ENCODE peak calls at places on chromosomes 1 and 21, in ten cellular contexts. N is breast epithelium, U is prostate gland, S is uterus, O is GM12865, I is IMR-90, Z is esophagus squamous epithelium, F is AG09309, L is fibroblast of lung, C is lower leg skin. M is an unnamed sample.

GRCh38 chr21:33761104-33762036 is 119.1 kb downstream of the ITSN1 start:
- DNase-seq in N (no peak), U (no peak), S (peak), O (peak), I (peak), Z (no peak), F (peak), L (peak), C (no peak), M (peak)

GRCh38 chr1:210294991-210295773 is 33.5 kb upstream of the HHAT start:
- DNase-seq in N (no peak), U (peak), S (peak), O (no peak), I (no peak), Z (no peak), F (no peak), L (no peak), C (peak), M (peak)

GRCh38 chr1:33060579-33061083 is 20.3 kb upstream of the AZIN2 start:
- DNase-seq in N (no peak), U (no peak), S (no peak), O (no peak), I (peak), Z (no peak), F (peak), L (peak), C (no peak), M (peak)

GRCh38 chr1:59013276-59013927 is 229.6 kb upstream of the JUN start:
- DNase-seq in N (no peak), U (peak), S (peak), O (peak), I (peak), Z (no peak), F (no peak), L (peak), C (peak), M (peak)

GRCh38 chr1:245896258-245896657 is 610.8 kb downstream of the SMYD3 start:
- DNase-seq in N (no peak), U (no peak), S (no peak), O (no peak), I (no peak), Z (no peak), F (no peak), L (no peak), C (no peak), M (no peak)

GRCh38 chr1:93437976-93438605 is 9.8 kb upstream of the FNBP1L start:
- DNase-seq in N (no peak), U (no peak), S (no peak), O (peak), I (peak), Z (no peak), F (peak), L (peak), C (no peak), M (peak)

GRCh38 chr1:5164155-5164554 is 509.7 kb downstream of the AJAP1 start:
- DNase-seq in N (no peak), U (no peak), S (no peak), O (no peak), I (no peak), Z (no peak), F (no peak), L (no peak), C (no peak), M (no peak)

GRCh38 chr1:117201808-117202207 is 8.9 kb downstream of the VTCN1 start:
- DNase-seq in N (no peak), U (no peak), S (no peak), O (no peak), I (no peak), Z (no peak), F (no peak), L (no peak), C (no peak), M (no peak)

GRCh38 chr1:241485554-241485992 is 34.0 kb downstream of the FH start:
- DNase-seq in N (no peak), U (no peak), S (no peak), O (peak), I (peak), Z (no peak), F (no peak), L (peak), C (no peak), M (peak)

GRCh38 chr1:113980120-113980519 is 846 bp downstream of the OLFML3 start:
- DNase-seq in N (no peak), U (no peak), S (peak), O (no peak), I (peak), Z (no peak), F (no peak), L (peak), C (peak), M (peak)

GRCh38 chr1:224920930-224921329 is 8.5 kb upstream of the DNAH14 start:
- DNase-seq in N (no peak), U (no peak), S (no peak), O (no peak), I (no peak), Z (no peak), F (no peak), L (no peak), C (no peak), M (no peak)

GRCh38 chr1:46461809-46462448 is 27.7 kb upstream of the DMBX1 start:
- DNase-seq in N (no peak), U (no peak), S (no peak), O (no peak), I (no peak), Z (no peak), F (no peak), L (no peak), C (no peak), M (no peak)

GRCh38 chr1:8182034-8182761 is 135.7 kb upstream of the SLC45A1 start:
- DNase-seq in N (no peak), U (peak), S (no peak), O (peak), I (peak), Z (no peak), F (no peak), L (peak), C (no peak), M (peak)

GRCh38 chr1:209900734-209901133 is 37.3 kb upstream of the SYT14 start:
- DNase-seq in N (no peak), U (no peak), S (no peak), O (no peak), I (peak), Z (no peak), F (peak), L (peak), C (no peak), M (peak)

GRCh38 chr1:85320371-85321131 is 44.1 kb upstream of the BCL10 start:
- DNase-seq in N (no peak), U (no peak), S (no peak), O (peak), I (peak), Z (no peak), F (no peak), L (peak), C (no peak), M (peak)

GRCh38 chr1:17212487-17213121 is 7.7 kb downstream of the PADI1 start:
- DNase-seq in N (no peak), U (no peak), S (no peak), O (no peak), I (peak), Z (no peak), F (peak), L (peak), C (no peak), M (peak)

GRCh38 chr1:9589144-9589718 is 520 bp downstream of the TMEM201 start:
- DNase-seq in N (peak), U (no peak), S (no peak), O (peak), I (peak), Z (no peak), F (no peak), L (peak), C (no peak), M (peak)
- H3K4me3 ChIP-seq in N (peak), U (peak), S (peak), O (peak), I (peak), Z (peak), F (peak), L (peak), C (peak), M (peak)

DNA sequence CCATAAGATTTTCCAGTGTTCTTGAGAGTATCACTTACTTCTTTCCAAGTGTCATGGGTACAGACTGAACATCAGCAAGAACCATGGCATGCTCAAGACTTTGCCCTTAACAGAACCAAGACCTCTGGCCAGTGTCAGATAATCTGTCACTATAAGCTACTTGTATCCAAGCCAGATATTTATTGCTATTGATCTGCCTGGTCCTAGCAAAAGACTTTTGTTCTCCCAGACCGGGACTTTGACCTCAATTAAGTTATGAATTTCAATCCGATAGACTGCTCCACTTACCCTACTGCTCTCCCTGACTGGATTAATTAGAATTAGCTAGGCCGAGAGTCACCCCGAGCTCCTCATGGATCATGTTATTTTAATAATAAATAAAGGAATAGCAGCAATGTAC is 129.6 kb downstream of the ACBD6 start:
- DNase-seq in N (no peak), U (no peak), S (no peak), O (no peak), I (no peak), Z (no peak), F (no peak), L (no peak), C (no peak), M (no peak)
- TF ChIP-seq CTCF in N (no peak), U (no peak), S (no peak), O (no peak), I (no peak), Z (no peak), F (no peak), L (no peak), C (no peak), M (no peak)

GRCh38 chr1:56099766-56100165 is 479.6 kb downstream of the PLPP3 start:
- DNase-seq in N (no peak), U (no peak), S (no peak), O (no peak), I (peak), Z (no peak), F (no peak), L (no peak), C (no peak), M (peak)

GRCh38 chr1:56094168-56094567 is 485.2 kb downstream of the PLPP3 start:
- DNase-seq in N (no peak), U (no peak), S (no peak), O (no peak), I (no peak), Z (no peak), F (no peak), L (no peak), C (no peak), M (peak)

GRCh38 chr1:56097713-56098112 is 481.6 kb downstream of the PLPP3 start:
- DNase-seq in N (no peak), U (no peak), S (no peak), O (no peak), I (peak), Z (no peak), F (no peak), L (no peak), C (no peak), M (no peak)

GRCh38 chr1:56098956-56099355 is 480.4 kb downstream of the PLPP3 start:
- DNase-seq in N (no peak), U (no peak), S (no peak), O (no peak), I (peak), Z (no peak), F (no peak), L (peak), C (no peak), M (peak)

DNA sequence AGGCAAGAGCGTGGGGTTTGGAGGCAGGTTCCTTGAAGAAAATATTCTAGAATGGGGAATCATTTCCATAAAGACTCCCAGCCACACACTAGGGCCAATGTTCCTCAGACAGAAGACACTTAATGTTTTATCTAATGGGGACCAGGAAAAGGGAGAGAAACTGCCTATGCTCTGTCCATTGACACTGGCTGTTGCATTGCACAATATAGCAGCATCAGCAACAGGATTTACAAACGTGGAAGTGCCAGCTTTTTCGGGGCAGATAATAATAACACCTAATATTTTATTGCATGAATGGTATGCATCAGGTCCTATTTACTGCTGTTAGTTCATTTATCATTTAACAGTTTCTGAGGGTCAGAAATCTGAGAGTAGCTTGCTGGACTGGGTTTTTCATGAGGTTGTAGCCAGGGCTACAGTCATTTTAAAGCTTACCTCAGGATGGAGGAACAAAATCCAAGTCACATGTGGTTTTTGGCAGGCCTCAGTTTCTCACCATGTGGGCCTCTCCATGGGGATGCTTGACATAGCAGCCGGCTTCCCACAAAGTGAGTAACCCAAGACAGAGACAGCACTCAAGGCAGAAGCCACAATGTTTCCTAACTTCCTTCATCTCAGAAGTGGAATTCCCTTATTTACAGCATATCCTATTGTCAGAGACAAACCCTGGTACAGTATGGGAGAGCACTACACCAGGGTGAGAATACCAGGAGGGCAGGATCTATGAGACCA is 483.3 kb downstream of the PLPP3 start:
- DNase-seq in N (no peak), U (no peak), S (no peak), O (no peak), I (peak), Z (no peak), F (peak), L (peak), C (peak), M (peak)
- H3K4me3 ChIP-seq in N (no peak), U (no peak), S (no peak), O (no peak), I (no peak), Z (no peak), F (no peak), L (no peak), C (no peak), M (no peak)

GRCh38 chr1:26431979-26432695 is at the start of gene DHDDS:
- DNase-seq in N (peak), U (peak), S (peak), O (peak), I (peak), Z (peak), F (peak), L (peak), C (peak), M (peak)

GRCh38 chr1:26434161-26434752 is 2.1 kb downstream of the DHDDS start:
- DNase-seq in N (no peak), U (no peak), S (no peak), O (no peak), I (no peak), Z (no peak), F (no peak), L (no peak), C (no peak), M (no peak)

GRCh38 chr1:26432793-26433192 is 672 bp downstream of the DHDDS start:
- DNase-seq in N (no peak), U (no peak), S (no peak), O (no peak), I (no peak), Z (no peak), F (no peak), L (no peak), C (no peak), M (no peak)

GRCh38 chr1:26429741-26430140 is 2.4 kb upstream of the DHDDS start:
- DNase-seq in N (no peak), U (no peak), S (no peak), O (no peak), I (no peak), Z (no peak), F (no peak), L (no peak), C (no peak), M (no peak)
- TF ChIP-seq CTCF in N (no peak), U (no peak), S (no peak), O (no peak), I (no peak), Z (no peak), F (no peak), L (no peak), C (no peak), M (no peak)

DNA sequence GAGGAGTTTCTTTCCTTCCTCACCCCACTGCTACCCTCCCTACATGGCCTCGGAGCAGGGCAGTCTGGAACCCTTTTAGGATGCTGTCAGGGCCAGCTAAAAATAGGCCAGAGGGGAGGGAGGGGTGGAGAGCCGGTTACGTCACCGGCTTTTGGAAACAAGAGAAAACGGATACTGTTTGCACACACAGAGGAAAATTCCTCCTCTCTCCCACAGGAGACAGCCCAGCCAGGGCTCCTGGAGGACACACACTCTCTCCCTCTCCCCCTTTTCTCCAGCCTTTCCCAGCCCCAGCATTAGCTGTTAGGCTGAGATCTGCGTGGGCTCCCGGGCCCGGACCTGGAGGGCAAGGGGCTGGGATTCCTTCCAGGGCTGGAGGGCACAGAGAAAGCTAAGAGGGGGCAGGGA is 20.0 kb upstream of the ALDH4A1 start:
- DNase-seq in N (peak), U (peak), S (peak), O (no peak), I (peak), Z (no peak), F (peak), L (peak), C (peak), M (peak)
- H3K4me3 ChIP-seq in N (peak), U (no peak), S (no peak), O (no peak), I (no peak), Z (peak), F (no peak), L (no peak), C (no peak), M (no peak)

GRCh38 chr1:226409392-226409791 is 1.5 kb upstream of the PARP1 start:
- DNase-seq in N (no peak), U (no peak), S (no peak), O (no peak), I (no peak), Z (no peak), F (no peak), L (no peak), C (peak), M (no peak)

GRCh38 chr1:226408285-226409184 is 642 bp upstream of the PARP1 start:
- DNase-seq in N (no peak), U (no peak), S (no peak), O (no peak), I (no peak), Z (no peak), F (no peak), L (no peak), C (peak), M (no peak)

GRCh38 chr1:226407199-226407496 is 745 bp downstream of the PARP1 start:
- DNase-seq in N (no peak), U (no peak), S (no peak), O (no peak), I (no peak), Z (no peak), F (no peak), L (no peak), C (no peak), M (no peak)

GRCh38 chr1:226406401-226406881 is 1.5 kb downstream of the PARP1 start:
- DNase-seq in N (no peak), U (peak), S (no peak), O (peak), I (peak), Z (no peak), F (no peak), L (peak), C (peak), M (peak)

GRCh38 chr1:226407497-226408284 is at the start of gene PARP1:
- DNase-seq in N (peak), U (peak), S (peak), O (peak), I (peak), Z (peak), F (peak), L (peak), C (peak), M (peak)
- TF ChIP-seq CTCF in N (peak), U (peak), S (peak), O (peak), I (peak), Z (peak), F (peak), L (peak), C (no peak), M (peak)

GRCh38 chr1:168422203-168422848 is 121.5 kb downstream of the XCL2 start:
- DNase-seq in N (no peak), U (no peak), S (no peak), O (no peak), I (no peak), Z (no peak), F (no peak), L (no peak), C (no peak), M (peak)

GRCh38 chr1:168416220-168416619 is 127.6 kb downstream of the XCL2 start:
- DNase-seq in N (no peak), U (no peak), S (no peak), O (no peak), I (no peak), Z (no peak), F (no peak), L (no peak), C (no peak), M (no peak)

GRCh38 chr1:168419746-168420145 is 124.1 kb downstream of the XCL2 start:
- DNase-seq in N (no peak), U (no peak), S (no peak), O (no peak), I (no peak), Z (no peak), F (no peak), L (no peak), C (no peak), M (peak)

GRCh38 chr1:168421399-168422004 is 122.3 kb downstream of the XCL2 start:
- DNase-seq in N (no peak), U (no peak), S (no peak), O (peak), I (no peak), Z (no peak), F (no peak), L (no peak), C (no peak), M (no peak)
- H3K4me3 ChIP-seq in N (no peak), U (no peak), S (no peak), O (no peak), I (no peak), Z (no peak), F (no peak), L (no peak), C (no peak), M (no peak)

GRCh38 chr1:203172184-203173115 is 3.2 kb downstream of the MYBPH start:
- DNase-seq in N (peak), U (peak), S (no peak), O (peak), I (peak), Z (no peak), F (no peak), L (peak), C (no peak), M (peak)
- TF ChIP-seq CTCF in N (peak), U (peak), S (peak), O (peak), I (peak), Z (peak), F (peak), L (peak), C (no peak), M (peak)

DNA sequence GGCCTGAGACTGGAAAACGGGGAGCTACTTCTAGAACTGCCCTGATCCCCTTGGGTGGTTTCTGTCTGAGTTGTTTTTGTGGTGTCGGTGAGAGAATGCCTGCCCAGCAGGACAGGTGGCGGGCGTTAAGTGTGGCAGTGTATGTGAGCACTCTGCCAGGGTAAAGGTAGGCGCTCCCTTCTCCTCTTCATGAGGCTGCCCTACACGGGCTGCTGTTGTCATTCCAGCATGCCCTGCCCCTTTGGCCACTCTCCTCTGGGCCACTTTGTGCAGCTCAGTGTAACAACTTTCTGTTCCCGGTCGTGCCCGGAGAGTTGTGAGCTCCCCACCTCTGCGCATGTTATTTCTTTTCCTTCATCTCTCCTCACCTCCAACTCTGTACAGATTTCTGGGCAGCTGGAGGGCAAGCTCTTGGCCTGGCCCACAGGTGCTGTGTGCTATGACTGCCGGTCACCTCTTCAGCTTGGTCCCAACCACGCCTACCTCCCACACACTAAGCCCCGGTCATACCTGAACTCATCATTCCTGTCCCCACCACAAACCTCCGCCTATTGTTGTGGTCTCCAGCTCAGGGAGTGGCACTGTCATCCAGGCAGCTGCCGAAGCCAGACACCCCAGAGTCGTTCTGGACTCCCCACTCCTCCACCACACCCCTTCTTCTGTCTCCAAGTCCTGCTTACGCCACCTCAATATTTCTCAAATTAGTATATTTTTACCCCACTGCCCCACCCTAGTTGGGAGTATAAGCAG is 69.0 kb downstream of the GADD45A start:
- DNase-seq in N (no peak), U (no peak), S (no peak), O (peak), I (no peak), Z (no peak), F (no peak), L (no peak), C (no peak), M (no peak)
- H3K4me3 ChIP-seq in N (no peak), U (no peak), S (no peak), O (no peak), I (no peak), Z (no peak), F (no peak), L (no peak), C (no peak), M (no peak)

M was measured in fibroblast of the aortic adventitia.